ENCODE peak calls at places on chromosome 11, in eight cellular contexts. X is cardiac muscle cell, Z is IMR-90, V is A172, K is GM13977, B is epithelial cell of esophagus, E is GM12865, O is psoas muscle. W is an unnamed sample.

GRCh38 chr11:1458340-1459218 is 28.0 kb downstream of the MOB2 start:
- DNase-seq in X (peak; percentile 73), Z (peak; percentile 2), V (peak; percentile 30), K (no peak), B (peak; percentile 28), E (no peak), O (peak; percentile 48), W (no peak)

GRCh38 chr11:44775366-44776356 is 48.9 kb downstream of the TSPAN18 start:
- DNase-seq in X (peak; percentile 60), Z (peak; percentile 28), V (peak; percentile 68), K (peak; percentile 60), B (peak; percentile 63), E (peak; percentile 58), O (peak; percentile 48), W (peak; percentile 72)

GRCh38 chr11:75349540-75350116 is 1.8 kb downstream of the ARRB1 start:
- DNase-seq in X (no peak), Z (no peak), V (no peak), K (no peak), B (no peak), E (no peak), O (peak; percentile 37), W (no peak)

GRCh38 chr11:45078236-45079074 is 68.0 kb upstream of the PRDM11 start:
- DNase-seq in X (peak; percentile 44), Z (no peak), V (no peak), K (no peak), B (no peak), E (no peak), O (no peak), W (no peak)

GRCh38 chr11:69157156-69157821 is 1.6 kb downstream of the SMIM38 start:
- DNase-seq in X (no peak), Z (peak; percentile 77), V (no peak), K (peak; percentile 84), B (no peak), E (peak; percentile 65), O (peak; percentile 32), W (no peak)

GRCh38 chr11:46338988-46339666 is 8.1 kb upstream of the DGKZ start:
- DNase-seq in X (peak; percentile 73), Z (no peak), V (peak; percentile 55), K (no peak), B (no peak), E (no peak), O (peak; percentile 33), W (no peak)

GRCh38 chr11:68358416-68358815 is 46.0 kb downstream of the LRP5 start:
- DNase-seq in X (no peak), Z (no peak), V (peak; percentile 76), K (no peak), B (no peak), E (peak; percentile 40), O (no peak), W (no peak)

GRCh38 chr11:76203131-76203925 is 3.0 kb downstream of the WNT11 start:
- DNase-seq in X (no peak), Z (no peak), V (no peak), K (no peak), B (no peak), E (no peak), O (peak; percentile 10), W (no peak)

GRCh38 chr11:33412231-33412630 is 155.1 kb downstream of the HIPK3 start:
- DNase-seq in X (no peak), Z (no peak), V (no peak), K (no peak), B (no peak), E (no peak), O (no peak), W (no peak)

GRCh38 chr11:68216171-68216938 is 3.3 kb upstream of the KMT5B start:
- DNase-seq in X (no peak), Z (no peak), V (no peak), K (no peak), B (peak; percentile 37), E (no peak), O (peak; percentile 49), W (no peak)

GRCh38 chr11:117095301-117096139 is 2.7 kb downstream of the SIK3 start:
- DNase-seq in X (no peak), Z (peak; percentile 52), V (no peak), K (no peak), B (peak; percentile 38), E (peak; percentile 14), O (no peak), W (no peak)

GRCh38 chr11:24598636-24599035 is 101.8 kb downstream of the LUZP2 start:
- DNase-seq in X (peak; percentile 32), Z (no peak), V (no peak), K (no peak), B (no peak), E (no peak), O (no peak), W (no peak)

GRCh38 chr11:134574947-134575346 is 162.9 kb upstream of the B3GAT1 start:
- DNase-seq in X (no peak), Z (no peak), V (no peak), K (no peak), B (no peak), E (no peak), O (no peak), W (no peak)

GRCh38 chr11:68560216-68560615 is 99.7 kb downstream of the PPP6R3 start:
- DNase-seq in X (no peak), Z (no peak), V (no peak), K (no peak), B (no peak), E (no peak), O (no peak), W (no peak)

GRCh38 chr11:70109006-70109405 is 30.9 kb downstream of the ANO1 start:
- DNase-seq in X (no peak), Z (peak; percentile 22), V (peak; percentile 52), K (no peak), B (no peak), E (no peak), O (no peak), W (no peak)

GRCh38 chr11:114196994-114197702 is 99.1 kb upstream of the NNMT start:
- DNase-seq in X (no peak), Z (no peak), V (no peak), K (peak; percentile 53), B (no peak), E (no peak), O (no peak), W (peak; percentile 25)

GRCh38 chr11:126834149-126834548 is 166.4 kb downstream of the KIRREL3 start:
- DNase-seq in X (no peak), Z (peak; percentile 91), V (peak; percentile 78), K (no peak), B (no peak), E (no peak), O (no peak), W (no peak)

GRCh38 chr11:92628401-92629292 is 340.8 kb upstream of the MTNR1B start:
- DNase-seq in X (no peak), Z (peak; percentile 45), V (no peak), K (no peak), B (no peak), E (no peak), O (no peak), W (no peak)

GRCh38 chr11:75982309-75982708 is 167.3 kb downstream of the UVRAG start:
- DNase-seq in X (no peak), Z (no peak), V (no peak), K (no peak), B (no peak), E (no peak), O (no peak), W (no peak)

GRCh38 chr11:77669848-77670511 is 32.4 kb upstream of the CLNS1A start:
- DNase-seq in X (no peak), Z (peak; percentile 68), V (peak; percentile 50), K (no peak), B (peak; percentile 14), E (no peak), O (no peak), W (no peak)

GRCh38 chr11:17378655-17379054 is 9.8 kb downstream of the KCNJ11 start:
- DNase-seq in X (no peak), Z (no peak), V (no peak), K (no peak), B (peak; percentile 93), E (no peak), O (no peak), W (no peak)

GRCh38 chr11:7165911-7166310 is 77.1 kb downstream of the RBMXL2 start:
- DNase-seq in X (peak; percentile 69), Z (no peak), V (no peak), K (no peak), B (peak; percentile 10), E (no peak), O (no peak), W (no peak)

GRCh38 chr11:45724145-45724544 is 58.7 kb upstream of the CHST1 start:
- DNase-seq in X (peak; percentile 23), Z (no peak), V (no peak), K (no peak), B (no peak), E (no peak), O (no peak), W (no peak)

W was measured in germinal center.